ENCODE peak calls at places on chromosome 5, in ten cellular contexts. I, U, Q, Z, D, F, Y, T, P and L are unnamed samples.
A peak's percentile ranks its signal among the peaks of the same experiment; 100 is the strongest.

GRCh38 chr5:35717718-35718117 is 100.1 kb downstream of the SPEF2 start:
- DNase-seq in U (no peak), T (no peak), D (no peak), P (no peak), I (no peak), Y (no peak), F (no peak), Q (no peak), Z (no peak), L (peak; percentile 39)

GRCh38 chr5:142915840-142916424 is 145.8 kb downstream of the ARHGAP26 start:
- DNase-seq in Q (peak; percentile 13), Y (no peak), P (no peak), F (peak; percentile 39), T (peak; percentile 8), U (peak; percentile 19), Z (peak; percentile 64), D (no peak), I (no peak), L (no peak)

GRCh38 chr5:73135021-73135420 is 14.6 kb downstream of the TMEM171 start:
- DNase-seq in D (no peak), P (no peak), Q (no peak), U (no peak), T (no peak), Z (no peak), Y (no peak), I (no peak), F (no peak), L (no peak)

GRCh38 chr5:109741390-109741789 is 51.7 kb downstream of the MAN2A1 start:
- DNase-seq in Q (no peak), P (no peak), I (no peak), T (no peak), D (no peak), U (no peak), Z (no peak), F (no peak), Y (no peak), L (no peak)

GRCh38 chr5:54867310-54867944 is 118.0 kb downstream of the ESM1 start:
- DNase-seq in Y (peak; percentile 70), U (peak; percentile 73), P (no peak), Q (no peak), F (no peak), Z (peak; percentile 82), I (no peak), T (peak; percentile 72), D (no peak), L (peak; percentile 35)

GRCh38 chr5:154214236-154215106 is 23.9 kb downstream of the GALNT10 start:
- DNase-seq in Y (no peak), Q (no peak), F (no peak), U (no peak), P (no peak), T (no peak), I (no peak), D (no peak), Z (peak; percentile 86), L (no peak)

GRCh38 chr5:144183254-144183889 is 12.7 kb downstream of the KCTD16 start:
- DNase-seq in Y (peak; percentile 75), I (no peak), Q (no peak), F (no peak), D (no peak), T (peak; percentile 14), Z (peak; percentile 84), U (no peak), P (no peak), L (peak; percentile 17)

GRCh38 chr5:125865166-125865815 is 557.9 kb upstream of the GRAMD2B start:
- DNase-seq in I (no peak), Q (no peak), Z (no peak), T (no peak), F (no peak), P (no peak), Y (no peak), U (no peak), D (no peak), L (peak; percentile 79)

GRCh38 chr5:126138475-126139005 is 284.7 kb upstream of the GRAMD2B start:
- DNase-seq in T (no peak), P (no peak), I (no peak), Z (no peak), Q (no peak), Y (no peak), U (no peak), D (no peak), F (no peak), L (peak; percentile 24)

GRCh38 chr5:115888027-115888426 is 46.3 kb downstream of the AP3S1 start:
- DNase-seq in T (peak; percentile 10), F (no peak), D (no peak), Z (peak; percentile 65), I (no peak), U (no peak), Q (no peak), Y (peak; percentile 56), P (no peak), L (peak; percentile 3)

GRCh38 chr5:57181151-57181550 is 7.3 kb downstream of the GPBP1 start:
- DNase-seq in Z (no peak), D (no peak), F (no peak), Y (no peak), T (no peak), I (no peak), P (no peak), U (no peak), Q (no peak), L (no peak)

GRCh38 chr5:143569722-143570567 is 166.5 kb upstream of the NR3C1 start:
- DNase-seq in U (no peak), Q (no peak), Y (no peak), T (no peak), I (no peak), D (no peak), Z (peak; percentile 32), F (no peak), P (no peak), L (no peak)

GRCh38 chr5:67205981-67206380 is 9.4 kb upstream of the CD180 start:
- DNase-seq in F (no peak), Q (no peak), P (no peak), D (no peak), Z (no peak), U (no peak), Y (no peak), I (no peak), T (no peak), L (no peak)

GRCh38 chr5:7805379-7805778 is 45.6 kb downstream of the CFAP90 start:
- DNase-seq in T (no peak), D (no peak), Q (no peak), Z (no peak), Y (no peak), U (no peak), P (no peak), I (no peak), F (no peak), L (peak; percentile 13)

GRCh38 chr5:60594715-60595114 is 105.3 kb downstream of the DEPDC1B start:
- DNase-seq in D (no peak), P (no peak), I (no peak), U (no peak), Z (no peak), Y (no peak), F (no peak), T (no peak), Q (no peak), L (no peak)